ENCODE peak calls at places on chromosomes 16 and 17, in ten cellular contexts. B is Peyer's patch; R is AG09309; Z is amniotic stem cell; O is anterior cingulate cortex; E is HFF-Myc; A is stimulated activated CD4-positive, alpha-beta T cell treated with anti-CD3 and anti-CD28 coated beads, Interleukin-2, amount 100 ng/mL, for 48 hours; N is H1; P is choroid plexus epithelial cell; S is NCI-H1092. X is an unnamed sample.

GRCh38 chr17:40035162-40035559 is 19.0 kb downstream of the MED24 start:
- DNase-seq in P (peak), E (no peak), S (no peak), Z (no peak), N (peak), B (no peak), R (no peak), O (no peak), A (no peak), X (peak)

GRCh38 chr16:116015-116414 is 22.5 kb downstream of the NPRL3 start:
- DNase-seq in O (no peak), A (no peak), B (no peak), E (no peak), R (no peak), P (no peak), S (no peak), Z (no peak), N (no peak), X (no peak)

GRCh38 chr17:68491381-68491849 is 20.8 kb upstream of the PRKAR1A start:
- DNase-seq in O (no peak), N (no peak), S (no peak), P (no peak), A (no peak), B (peak), E (no peak), Z (no peak), R (no peak), X (no peak)

GRCh38 chr17:80839401-80839800 is 152.2 kb upstream of the CHMP6 start:
- DNase-seq in P (no peak), O (no peak), N (no peak), B (no peak), Z (no peak), A (no peak), E (no peak), R (no peak), S (peak), X (no peak)

GRCh38 chr16:31874354-31875111 is 926 bp downstream of the ZNF267 start:
- DNase-seq in N (no peak), Z (peak), O (no peak), S (no peak), R (no peak), A (no peak), E (no peak), P (peak), B (peak), X (no peak)

GRCh38 chr17:82965371-82965770 is 114.0 kb upstream of the METRNL start:
- DNase-seq in N (no peak), B (peak), A (no peak), O (no peak), E (no peak), S (no peak), R (no peak), Z (no peak), P (no peak), X (no peak)

GRCh38 chr17:41101586-41102259 is at the start of gene KRTAP4-16:
- DNase-seq in Z (no peak), R (no peak), O (no peak), B (no peak), E (no peak), P (no peak), A (no peak), S (no peak), N (no peak), X (no peak)

GRCh38 chr16:50802000-50802399 is 60.1 kb downstream of the CYLD start:
- DNase-seq in A (no peak), S (no peak), P (peak), B (no peak), O (no peak), N (no peak), R (peak), Z (no peak), E (no peak), X (no peak)

GRCh38 chr17:80328620-80329380 is 68.1 kb downstream of the RNF213 start:
- DNase-seq in N (no peak), P (peak), S (no peak), A (no peak), E (no peak), B (no peak), Z (no peak), R (no peak), O (no peak), X (no peak)

GRCh38 chr17:19005442-19005773 is 844 bp upstream of the FAM83G start:
- DNase-seq in A (no peak), R (no peak), P (no peak), S (no peak), B (no peak), Z (no peak), N (no peak), E (no peak), O (no peak), X (no peak)

GRCh38 chr17:48037036-48037881 is at the start of gene COPZ2:
- DNase-seq in E (no peak), O (no peak), N (no peak), S (no peak), B (peak), A (peak), Z (no peak), P (peak), R (no peak), X (no peak)

GRCh38 chr17:79033741-79034501 is 10.0 kb downstream of the C1QTNF1 start:
- DNase-seq in P (peak), A (no peak), B (peak), N (no peak), R (no peak), Z (no peak), E (no peak), S (peak), O (peak), X (peak)

GRCh38 chr17:30415491-30415890 is 36.8 kb downstream of the CPD start:
- DNase-seq in B (no peak), N (no peak), E (no peak), A (no peak), S (no peak), O (no peak), P (no peak), Z (no peak), R (no peak), X (no peak)

GRCh38 chr16:22098538-22099255 is 6.4 kb downstream of the VWA3A start:
- DNase-seq in R (peak), N (no peak), E (peak), S (peak), O (no peak), A (no peak), P (peak), Z (peak), B (no peak), X (no peak)

GRCh38 chr16:15972046-15972868 is 22.8 kb downstream of the ABCC1 start:
- DNase-seq in A (no peak), E (no peak), O (no peak), S (no peak), R (no peak), P (peak), N (no peak), Z (no peak), B (no peak), X (no peak)

GRCh38 chr17:3940965-3941698 is 23.1 kb downstream of the ATP2A3 start:
- DNase-seq in R (no peak), B (no peak), P (no peak), A (no peak), N (no peak), S (no peak), Z (no peak), O (no peak), E (no peak), X (no peak)

GRCh38 chr16:83733301-83733700 is 74.5 kb upstream of the HSBP1 start:
- DNase-seq in O (no peak), A (no peak), E (no peak), Z (no peak), B (no peak), N (no peak), P (peak), R (no peak), S (peak), X (no peak)

GRCh38 chr17:40063034-40063765 is 435 bp downstream of the THRA start:
- DNase-seq in E (no peak), R (no peak), O (no peak), P (peak), A (no peak), Z (no peak), S (no peak), N (no peak), B (peak), X (no peak)

GRCh38 chr17:34579017-34579946 is at the start of gene TMEM132E:
- DNase-seq in N (no peak), Z (no peak), S (peak), B (no peak), R (no peak), P (peak), A (no peak), O (peak), E (no peak), X (peak)

GRCh38 chr17:73610331-73610911 is 33.8 kb downstream of the SDK2 start:
- DNase-seq in P (no peak), N (no peak), O (no peak), B (no peak), S (no peak), A (no peak), E (no peak), R (no peak), Z (no peak), X (no peak)

GRCh38 chr16:82655315-82655714 is 28.5 kb downstream of the CDH13 start:
- DNase-seq in P (peak), O (no peak), A (peak), N (no peak), Z (no peak), R (peak), S (no peak), E (peak), B (peak), X (no peak)

GRCh38 chr16:22971346-22971924 is 157.5 kb downstream of the HS3ST2 start:
- DNase-seq in N (no peak), E (no peak), P (no peak), R (no peak), B (no peak), A (no peak), Z (no peak), O (no peak), S (no peak), X (no peak)

GRCh38 chr17:7058831-7059447 is 15.0 kb upstream of the SLC16A11 start:
- DNase-seq in O (no peak), P (peak), A (no peak), B (no peak), R (no peak), S (no peak), E (no peak), N (no peak), Z (no peak), X (no peak)

GRCh38 chr16:346587-346986 is 5.9 kb downstream of the AXIN1 start:
- DNase-seq in B (no peak), O (no peak), A (no peak), Z (no peak), P (no peak), E (no peak), S (no peak), N (no peak), R (no peak), X (no peak)

GRCh38 chr16:56824335-56824734 is 40.7 kb upstream of the SLC12A3 start:
- DNase-seq in N (no peak), E (no peak), A (no peak), R (no peak), O (no peak), Z (no peak), P (peak), B (no peak), S (peak), X (no peak)

GRCh38 chr17:50707296-50708049 is at the start of gene ANKRD40:
- DNase-seq in E (peak), R (peak), A (peak), Z (peak), O (peak), B (peak), S (peak), P (peak), N (no peak), X (peak)

GRCh38 chr16:66354321-66354854 is 12.1 kb upstream of the CDH5 start:
- DNase-seq in S (no peak), O (no peak), B (no peak), E (no peak), A (no peak), P (no peak), N (no peak), R (no peak), Z (no peak), X (no peak)

GRCh38 chr17:68318103-68318991 is 27.1 kb downstream of the ARSG start:
- DNase-seq in R (peak), B (no peak), Z (no peak), P (peak), N (no peak), S (no peak), A (no peak), E (no peak), O (no peak), X (no peak)

GRCh38 chr17:62968445-62968923 is 2.4 kb downstream of the TANC2 start:
- DNase-seq in A (peak), B (peak), R (peak), N (no peak), P (peak), O (peak), Z (peak), S (peak), E (peak), X (peak)

GRCh38 chr16:69190598-69190997 is 3.6 kb downstream of the SNTB2 start:
- DNase-seq in A (no peak), B (no peak), P (no peak), E (no peak), Z (no peak), R (no peak), O (no peak), S (no peak), N (no peak), X (no peak)

GRCh38 chr17:10629706-10630105 is 27.4 kb downstream of the MYH3 start:
- DNase-seq in Z (no peak), S (no peak), N (no peak), O (no peak), B (no peak), P (no peak), R (no peak), A (no peak), E (no peak), X (no peak)

GRCh38 chr17:9522074-9522473 is 53.5 kb downstream of the STX8 start:
- DNase-seq in N (no peak), E (peak), R (no peak), A (no peak), Z (no peak), B (no peak), O (no peak), S (peak), P (peak), X (no peak)

GRCh38 chr17:51794466-51794865 is 364.0 kb downstream of the CA10 start:
- DNase-seq in A (no peak), B (no peak), R (no peak), N (no peak), P (no peak), O (no peak), S (no peak), Z (no peak), E (no peak), X (no peak)

GRCh38 chr17:77441130-77441920 is 300.6 kb downstream of the SEC14L1 start:
- DNase-seq in A (no peak), N (no peak), Z (no peak), O (no peak), S (no peak), B (peak), E (no peak), P (no peak), R (no peak), X (no peak)

GRCh38 chr16:29729116-29729521 is 16.7 kb downstream of the C16orf54 start:
- DNase-seq in A (no peak), S (peak), P (peak), Z (no peak), R (peak), B (peak), E (peak), O (no peak), N (no peak), X (no peak)

GRCh38 chr17:75551276-75551675 is 25.8 kb downstream of the LLGL2 start:
- DNase-seq in Z (no peak), P (no peak), E (no peak), R (no peak), O (no peak), N (no peak), S (no peak), B (no peak), A (no peak), X (no peak)

X was measured in caudate nucleus.